ENCODE peak calls at places on chromosomes 16 and 17, in eight cellular contexts. B, E, Z, U, H, C, Q and J are unnamed samples.

GRCh38 chr16:60776311-60776710 is 1259.9 kb downstream of the CDH8 start:
- DNase-seq in C (no peak), E (no peak), Q (no peak), B (no peak), Z (no peak), H (no peak), U (no peak), J (no peak)

GRCh38 chr16:495127-495748 is 32.3 kb upstream of the CAPN15 start:
- DNase-seq in C (peak), Q (peak), E (no peak), U (no peak), Z (no peak), H (no peak), B (no peak), J (peak)

GRCh38 chr17:19433727-19434340 is 22.8 kb downstream of the RNF112 start:
- DNase-seq in H (no peak), E (no peak), U (no peak), C (no peak), B (no peak), Z (no peak), Q (no peak), J (peak)

GRCh38 chr17:39530513-39530912 is 69.2 kb downstream of the CDK12 start:
- DNase-seq in B (no peak), Q (no peak), U (no peak), C (no peak), E (no peak), Z (no peak), H (no peak), J (no peak)

GRCh38 chr16:46715769-46716305 is 26.4 kb downstream of the ORC6 start:
- DNase-seq in H (no peak), C (no peak), Q (no peak), E (no peak), B (no peak), U (no peak), Z (no peak), J (no peak)

GRCh38 chr17:40430272-40431230 is 12.7 kb upstream of the IGFBP4 start:
- DNase-seq in C (no peak), E (no peak), B (no peak), H (no peak), Z (no peak), U (no peak), Q (no peak), J (no peak)

GRCh38 chr16:12403746-12404658 is 399.7 kb downstream of the CPPED1 start:
- DNase-seq in Q (no peak), C (no peak), U (no peak), Z (no peak), H (no peak), E (no peak), B (no peak), J (no peak)

GRCh38 chr16:83393196-83393981 is 414.4 kb upstream of the HSBP1 start:
- DNase-seq in C (no peak), Q (no peak), Z (peak), H (no peak), B (no peak), E (peak), U (no peak), J (peak)

GRCh38 chr17:4310349-4311060 is 46.7 kb upstream of the ANKFY1 start:
- DNase-seq in H (no peak), U (no peak), Q (no peak), Z (no peak), B (no peak), E (no peak), C (no peak), J (no peak)

GRCh38 chr17:74012465-74012864 is 191.0 kb upstream of the RPL38 start:
- DNase-seq in Q (no peak), C (no peak), Z (no peak), H (no peak), U (no peak), B (no peak), E (no peak), J (no peak)